ENCODE peak calls at places on chromosomes 7 and 10, in five cellular contexts. C is head of caudate nucleus; Z is nucleus accumbens; O is T follicular helper cell; G is activated CD4-positive, CD25-positive, alpha-beta regulatory T cell treated with anti-CD3 and anti-CD28 coated beads, Interleukin-2, amount 50 U/mL, for 72 hours. E is an unnamed sample.

GRCh38 chr10:28300027-28300426 is 2.8 kb downstream of the MPP7 start:
- DNase-seq in C (no peak), Z (no peak), O (peak), G (no peak), E (no peak)

GRCh38 chr10:124708246-124708779 is 35.9 kb downstream of the FAM53B start:
- DNase-seq in C (no peak), Z (no peak), O (no peak), G (no peak), E (no peak)

GRCh38 chr7:130426541-130426940 is 14.3 kb downstream of the CEP41 start:
- DNase-seq in C (no peak), Z (no peak), O (no peak), G (no peak), E (peak)

GRCh38 chr7:130349911-130350782 is 5.5 kb downstream of the CPA5 start:
- DNase-seq in C (no peak), Z (no peak), O (no peak), G (no peak), E (no peak)

GRCh38 chr10:113399051-113399450 is 153.8 kb upstream of the HABP2 start:
- DNase-seq in C (no peak), Z (no peak), O (no peak), G (no peak), E (no peak)

GRCh38 chr7:134458341-134458805 is 527 bp downstream of the AKR1B1 start:
- DNase-seq in C (peak), Z (peak), O (peak), G (peak), E (peak)

GRCh38 chr7:41916450-41916927 is 213.6 kb upstream of the INHBA start:
- DNase-seq in C (no peak), Z (no peak), O (no peak), G (no peak), E (no peak)

GRCh38 chr7:70416611-70417010 is 715.3 kb upstream of the GALNT17 start:
- DNase-seq in C (no peak), Z (no peak), O (no peak), G (no peak), E (no peak)

GRCh38 chr10:58967551-58968418 is 208.7 kb upstream of the PHYHIPL start:
- DNase-seq in C (peak), Z (peak), O (no peak), G (no peak), E (no peak)

E was measured in naive thymus-derived CD8-positive, alpha-beta T cell.